ENCODE peak calls at places on chromosomes 12 and 14, in four cellular contexts. I is Panc1, D is HepG2, F is K562. M is an unnamed sample.

GRCh38 chr12:123960856-123961255 is 11.8 kb downstream of the CCDC92 start:
- DNase-seq in I (no peak), D (no peak), F (no peak), M (no peak)

GRCh38 chr12:32027684-32028355 is 68.6 kb downstream of the RESF1 start:
- DNase-seq in D (no peak), F (no peak), I (no peak), M (no peak)

GRCh38 chr14:95559203-95559602 is 24.4 kb downstream of the GLRX5 start:
- DNase-seq in I (no peak), D (no peak), F (no peak), M (no peak)

GRCh38 chr14:99034711-99035171 is 237.3 kb downstream of the BCL11B start:
- DNase-seq in D (no peak), I (no peak), F (no peak), M (no peak)

GRCh38 chr12:52835271-52836041 is 1.3 kb upstream of the KRT79 start:
- DNase-seq in D (no peak), I (no peak), F (no peak), M (no peak)

GRCh38 chr12:107283652-107284051 is 190.3 kb upstream of the CRY1 start:
- DNase-seq in D (no peak), I (no peak), F (peak; percentile 9), M (no peak)

GRCh38 chr14:76514599-76514998 is 138.7 kb downstream of the ESRRB start:
- DNase-seq in I (no peak), F (peak; percentile 40), D (peak; percentile 58), M (peak; percentile 48)

GRCh38 chr12:116924558-116925453 is 14.1 kb downstream of the FBXW8 start:
- DNase-seq in F (peak; percentile 30), D (peak; percentile 51), I (no peak), M (peak; percentile 44)

DNA sequence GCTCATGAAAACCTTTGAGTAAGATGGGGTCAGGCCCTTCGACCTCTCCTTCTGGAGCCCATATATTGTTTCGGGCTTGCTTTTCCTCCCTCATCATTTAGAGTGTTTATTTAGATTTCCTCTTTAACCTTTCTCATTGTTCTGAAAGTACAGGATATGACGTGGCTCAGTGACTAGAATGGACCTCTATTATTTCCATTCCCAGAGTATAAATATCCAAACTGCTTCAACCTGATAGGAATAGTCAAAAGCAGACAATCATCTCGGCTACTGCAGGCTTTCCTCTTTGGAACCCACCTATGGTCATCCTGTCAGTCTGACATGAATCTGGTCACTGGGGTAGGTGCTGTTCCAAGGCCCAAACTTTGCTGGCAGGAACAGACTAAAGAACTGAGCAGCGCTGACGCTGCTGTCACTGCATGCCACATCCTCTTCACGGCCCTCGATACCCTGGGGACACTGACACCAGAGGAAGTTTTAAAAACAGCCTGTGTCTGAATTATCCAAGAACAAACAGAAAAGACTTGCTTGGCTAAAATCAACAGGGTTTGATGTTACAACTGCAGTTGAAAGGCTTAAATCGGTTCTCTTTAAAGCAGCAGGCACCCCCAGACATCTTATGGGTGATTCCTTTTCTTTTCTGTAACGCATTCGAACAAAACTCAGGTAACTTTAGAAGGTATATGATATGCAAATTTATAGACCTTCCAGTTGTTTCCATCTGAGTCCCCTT is 5.0 kb upstream of the DDX47 start:
- DNase-seq in F (no peak), D (no peak), I (no peak), M (no peak)
- TF ChIP-seq TCF7L2 in F (no peak), D (no peak), I (no peak), M (no peak)

GRCh38 chr14:104081951-104082464 is 3.5 kb upstream of the ASPG start:
- DNase-seq in I (no peak), F (no peak), D (no peak), M (no peak)

GRCh38 chr14:104080557-104081492 is 4.7 kb upstream of the ASPG start:
- DNase-seq in F (no peak), D (no peak), I (no peak), M (no peak)

GRCh38 chr14:104084251-104085002 is 1.1 kb upstream of the ASPG start:
- DNase-seq in I (no peak), D (no peak), F (no peak), M (no peak)

GRCh38 chr14:104081493-104081835 is 4.0 kb upstream of the ASPG start:
- DNase-seq in D (no peak), F (no peak), I (no peak), M (no peak)

GRCh38 chr14:104082807-104083206 is 2.7 kb upstream of the ASPG start:
- DNase-seq in I (no peak), F (no peak), D (no peak), M (no peak)
- TF ChIP-seq TCF7L2 in I (no peak), F (no peak), D (no peak), M (no peak)

GRCh38 chr12:27623645-27624044 is 72.6 kb upstream of the REP15 start:
- DNase-seq in D (no peak), I (peak; percentile 83), F (no peak), M (no peak)

GRCh38 chr12:27619308-27619707 is 76.9 kb upstream of the REP15 start:
- DNase-seq in F (no peak), D (peak; percentile 11), I (peak; percentile 95), M (peak; percentile 81)

GRCh38 chr12:27624586-27624985 is 71.7 kb upstream of the REP15 start:
- DNase-seq in D (no peak), I (no peak), F (no peak), M (no peak)

GRCh38 chr12:27620121-27620520 is 76.1 kb upstream of the REP15 start:
- DNase-seq in F (no peak), I (no peak), D (no peak), M (no peak)

GRCh38 chr12:27622436-27623185 is 73.6 kb upstream of the REP15 start:
- DNase-seq in D (no peak), I (no peak), F (no peak), M (no peak)
- TF ChIP-seq TCF7L2 in D (no peak), I (no peak), F (no peak), M (no peak)

GRCh38 chr12:122079038-122079531 is 529 bp downstream of the MLXIP start:
- DNase-seq in F (no peak), I (no peak), D (no peak), M (no peak)
- TF ChIP-seq TCF7L2 in F (no peak), I (no peak), D (no peak), M (no peak)